ENCODE peak calls at places on chromosomes 7 and 10, in eight cellular contexts. One of them, this sample, is unnamed.

GRCh38 chr7:111987115-111987826 is 218.9 kb downstream of the DOCK4 start:
- DNase-seq in naive thymus-derived CD8-positive, alpha-beta T cell: no peak
- DNase-seq in naive B cell: no peak
- DNase-seq in NCI-H146: no peak
- DNase-seq in mesothelial cell of epicardium: no peak
- DNase-seq in AG04450: no peak
- DNase-seq in bronchial epithelial cell: peak
- DNase-seq in AG20443: peak
- DNase-seq in this sample: peak

GRCh38 chr7:157467496-157468212 is 130.8 kb downstream of the DNAJB6 start:
- DNase-seq in NCI-H146: no peak
- DNase-seq in mesothelial cell of epicardium: no peak
- DNase-seq in AG04450: no peak
- DNase-seq in naive thymus-derived CD8-positive, alpha-beta T cell: no peak
- DNase-seq in bronchial epithelial cell: no peak
- DNase-seq in naive B cell: no peak
- DNase-seq in AG20443: no peak
- DNase-seq in this sample: no peak

GRCh38 chr7:66964391-66964790 is 31.0 kb downstream of the SBDS start:
- DNase-seq in NCI-H146: no peak
- DNase-seq in AG20443: no peak
- DNase-seq in naive thymus-derived CD8-positive, alpha-beta T cell: no peak
- DNase-seq in bronchial epithelial cell: no peak
- DNase-seq in AG04450: peak
- DNase-seq in mesothelial cell of epicardium: no peak
- DNase-seq in naive B cell: no peak
- DNase-seq in this sample: no peak

GRCh38 chr7:28530175-28531142 is 118.1 kb downstream of the CREB5 start:
- DNase-seq in naive thymus-derived CD8-positive, alpha-beta T cell: no peak
- DNase-seq in AG20443: no peak
- DNase-seq in AG04450: no peak
- DNase-seq in mesothelial cell of epicardium: no peak
- DNase-seq in naive B cell: no peak
- DNase-seq in NCI-H146: no peak
- DNase-seq in bronchial epithelial cell: no peak
- DNase-seq in this sample: no peak

GRCh38 chr10:18473424-18474110 is 177.8 kb downstream of the NSUN6 start:
- DNase-seq in AG04450: peak
- DNase-seq in NCI-H146: peak
- DNase-seq in bronchial epithelial cell: no peak
- DNase-seq in mesothelial cell of epicardium: no peak
- DNase-seq in AG20443: no peak
- DNase-seq in naive B cell: no peak
- DNase-seq in naive thymus-derived CD8-positive, alpha-beta T cell: no peak
- DNase-seq in this sample: no peak

GRCh38 chr7:291302-292092 is 1.5 kb downstream of the FOXL3 start:
- DNase-seq in AG20443: peak
- DNase-seq in mesothelial cell of epicardium: no peak
- DNase-seq in naive B cell: no peak
- DNase-seq in AG04450: no peak
- DNase-seq in bronchial epithelial cell: no peak
- DNase-seq in naive thymus-derived CD8-positive, alpha-beta T cell: no peak
- DNase-seq in NCI-H146: no peak
- DNase-seq in this sample: no peak

GRCh38 chr10:4241724-4242345 is 456.8 kb upstream of the KLF6 start:
- DNase-seq in NCI-H146: no peak
- DNase-seq in AG04450: peak
- DNase-seq in AG20443: peak
- DNase-seq in bronchial epithelial cell: no peak
- DNase-seq in naive B cell: no peak
- DNase-seq in naive thymus-derived CD8-positive, alpha-beta T cell: no peak
- DNase-seq in mesothelial cell of epicardium: peak
- DNase-seq in this sample: peak

GRCh38 chr10:72316748-72317435 is 37.8 kb downstream of the DNAJB12 start:
- DNase-seq in NCI-H146: peak
- DNase-seq in AG20443: no peak
- DNase-seq in naive thymus-derived CD8-positive, alpha-beta T cell: peak
- DNase-seq in AG04450: no peak
- DNase-seq in mesothelial cell of epicardium: no peak
- DNase-seq in bronchial epithelial cell: no peak
- DNase-seq in naive B cell: peak
- DNase-seq in this sample: no peak

GRCh38 chr7:87416682-87417587 is 58.5 kb downstream of the ABCB4 start:
- DNase-seq in mesothelial cell of epicardium: peak
- DNase-seq in naive B cell: peak
- DNase-seq in naive thymus-derived CD8-positive, alpha-beta T cell: peak
- DNase-seq in AG04450: peak
- DNase-seq in bronchial epithelial cell: peak
- DNase-seq in NCI-H146: peak
- DNase-seq in AG20443: peak
- DNase-seq in this sample: peak

GRCh38 chr7:91033574-91033973 is 230.7 kb upstream of the FZD1 start:
- DNase-seq in AG04450: no peak
- DNase-seq in NCI-H146: peak
- DNase-seq in AG20443: no peak
- DNase-seq in mesothelial cell of epicardium: no peak
- DNase-seq in naive B cell: no peak
- DNase-seq in bronchial epithelial cell: no peak
- DNase-seq in naive thymus-derived CD8-positive, alpha-beta T cell: no peak
- DNase-seq in this sample: no peak

GRCh38 chr10:52400564-52400963 is 86.5 kb downstream of the DKK1 start:
- DNase-seq in AG20443: no peak
- DNase-seq in bronchial epithelial cell: no peak
- DNase-seq in naive B cell: no peak
- DNase-seq in naive thymus-derived CD8-positive, alpha-beta T cell: no peak
- DNase-seq in AG04450: no peak
- DNase-seq in mesothelial cell of epicardium: no peak
- DNase-seq in NCI-H146: no peak
- DNase-seq in this sample: no peak

GRCh38 chr7:131157530-131158243 is 170.0 kb upstream of the MKLN1 start:
- DNase-seq in AG04450: no peak
- DNase-seq in naive thymus-derived CD8-positive, alpha-beta T cell: no peak
- DNase-seq in AG20443: peak
- DNase-seq in mesothelial cell of epicardium: no peak
- DNase-seq in bronchial epithelial cell: peak
- DNase-seq in naive B cell: no peak
- DNase-seq in NCI-H146: no peak
- DNase-seq in this sample: peak

GRCh38 chr10:94183666-94184264 is 179.0 kb downstream of the NOC3L start:
- DNase-seq in bronchial epithelial cell: peak
- DNase-seq in AG04450: peak
- DNase-seq in mesothelial cell of epicardium: no peak
- DNase-seq in NCI-H146: no peak
- DNase-seq in AG20443: peak
- DNase-seq in naive thymus-derived CD8-positive, alpha-beta T cell: no peak
- DNase-seq in naive B cell: no peak
- DNase-seq in this sample: peak